ENCODE peak calls at places on chromosome 9, in four cellular contexts. Z is IMR-90, G is neuronal stem cell, M is H9. A is an unnamed sample.

GRCh38 chr9:16744386-16744785 is 126.1 kb downstream of the BNC2 start:
- DNase-seq in Z (peak; percentile 58), G (no peak), M (no peak), A (no peak)

GRCh38 chr9:70577671-70578070 is 163.2 kb upstream of the KLF9 start:
- DNase-seq in Z (no peak), G (no peak), M (no peak), A (no peak)

GRCh38 chr9:127209948-127210621 is 54.5 kb upstream of the GARNL3 start:
- DNase-seq in Z (no peak), G (no peak), M (no peak), A (no peak)

GRCh38 chr9:134190232-134191121 is 26.1 kb upstream of the RNU6ATAC start:
- DNase-seq in Z (no peak), G (no peak), M (no peak), A (no peak)

GRCh38 chr9:2427016-2427891 is 194.3 kb upstream of the VLDLR start:
- DNase-seq in Z (no peak), G (no peak), M (no peak), A (peak; percentile 65)

GRCh38 chr9:127803507-127804352 is 1.0 kb downstream of the FPGS start:
- DNase-seq in Z (no peak), G (no peak), M (no peak), A (no peak)

GRCh38 chr9:26266111-26266791 is 588.0 kb upstream of the TUSC1 start:
- DNase-seq in Z (no peak), G (no peak), M (no peak), A (no peak)

GRCh38 chr9:5857928-5858327 is 25.0 kb upstream of the ERMP1 start:
- DNase-seq in Z (no peak), G (no peak), M (no peak), A (no peak)

GRCh38 chr9:137129089-137129455 is 9.9 kb upstream of the GRIN1 start:
- DNase-seq in Z (peak; percentile 25), G (no peak), M (no peak), A (no peak)

GRCh38 chr9:16029056-16029615 is 476.3 kb downstream of the CCDC171 start:
- DNase-seq in Z (peak; percentile 63), G (no peak), M (no peak), A (no peak)

GRCh38 chr9:32423371-32423770 is 38.9 kb downstream of the ACO1 start:
- DNase-seq in Z (peak; percentile 90), G (no peak), M (no peak), A (no peak)

GRCh38 chr9:137352511-137353222 is 50.6 kb upstream of the NRARP start:
- DNase-seq in Z (no peak), G (no peak), M (no peak), A (no peak)

GRCh38 chr9:93286252-93287188 is 102.6 kb downstream of the WNK2 start:
- DNase-seq in Z (no peak), G (no peak), M (no peak), A (no peak)

GRCh38 chr9:136409557-136410455 is 608 bp downstream of the ENTR1 start:
- DNase-seq in Z (peak; percentile 22), G (no peak), M (no peak), A (no peak)

GRCh38 chr9:123487944-123488343 is 131.9 kb downstream of the CRB2 start:
- DNase-seq in Z (no peak), G (peak; percentile 20), M (no peak), A (peak; percentile 9)

GRCh38 chr9:82124090-82124489 is 135.5 kb downstream of the SPATA31D1 start:
- DNase-seq in Z (peak; percentile 90), G (no peak), M (no peak), A (no peak)

GRCh38 chr9:100561256-100561655 is 16.6 kb upstream of the CAVIN4 start:
- DNase-seq in Z (peak; percentile 55), G (no peak), M (no peak), A (no peak)

GRCh38 chr9:90060256-90060655 is 455.4 kb downstream of the GADD45G start:
- DNase-seq in Z (no peak), G (no peak), M (no peak), A (no peak)

GRCh38 chr9:23672121-23672520 is 153.9 kb downstream of the ELAVL2 start:
- DNase-seq in Z (no peak), G (no peak), M (no peak), A (no peak)

GRCh38 chr9:105421864-105422263 is 26.0 kb upstream of the FSD1L start:
- DNase-seq in Z (no peak), G (no peak), M (no peak), A (no peak)

GRCh38 chr9:99431103-99431502 is 209.0 kb downstream of the SEC61B start:
- DNase-seq in Z (peak; percentile 66), G (no peak), M (no peak), A (no peak)

GRCh38 chr9:13267743-13268142 is 11.7 kb downstream of the MPDZ start:
- DNase-seq in Z (peak; percentile 94), G (no peak), M (no peak), A (peak; percentile 30)

GRCh38 chr9:20579544-20580309 is 42.6 kb downstream of the MLLT3 start:
- DNase-seq in Z (no peak), G (no peak), M (no peak), A (no peak)

GRCh38 chr9:110156902-110157301 is 51.1 kb downstream of the C9orf152 start:
- DNase-seq in Z (no peak), G (no peak), M (no peak), A (no peak)

GRCh38 chr9:38408719-38409118 is 15.5 kb downstream of the IGFBPL1 start:
- DNase-seq in Z (no peak), G (no peak), M (no peak), A (peak; percentile 18)

GRCh38 chr9:18397076-18397475 is 76.9 kb upstream of the ADAMTSL1 start:
- DNase-seq in Z (no peak), G (no peak), M (no peak), A (no peak)

GRCh38 chr9:130307667-130307943 is 42.0 kb downstream of the HMCN2 start:
- DNase-seq in Z (no peak), G (no peak), M (no peak), A (no peak)

GRCh38 chr9:96496368-96497116 is 46.6 kb downstream of the HABP4 start:
- DNase-seq in Z (no peak), G (no peak), M (no peak), A (no peak)

GRCh38 chr9:91515074-91515687 is 91.5 kb upstream of the NFIL3 start:
- DNase-seq in Z (peak; percentile 96), G (no peak), M (no peak), A (peak; percentile 26)

GRCh38 chr9:91740713-91741112 is 209.3 kb downstream of the ROR2 start:
- DNase-seq in Z (peak; percentile 88), G (no peak), M (no peak), A (no peak)

GRCh38 chr9:137095664-137096517 is 9.1 kb downstream of the MAN1B1 start:
- DNase-seq in Z (no peak), G (no peak), M (no peak), A (no peak)

GRCh38 chr9:107039546-107039945 is 176.6 kb downstream of the ZNF462 start:
- DNase-seq in Z (peak; percentile 45), G (no peak), M (no peak), A (no peak)

GRCh38 chr9:38084556-38084880 is 15.5 kb upstream of the SHB start:
- DNase-seq in Z (no peak), G (no peak), M (no peak), A (no peak)

GRCh38 chr9:29564564-29564963 is 1991.3 kb upstream of the C9orf72 start:
- DNase-seq in Z (no peak), G (no peak), M (no peak), A (no peak)

GRCh38 chr9:110048473-110048975 is 159.4 kb downstream of the C9orf152 start:
- DNase-seq in Z (peak; percentile 79), G (peak; percentile 70), M (peak; percentile 85), A (peak; percentile 78)

DNA sequence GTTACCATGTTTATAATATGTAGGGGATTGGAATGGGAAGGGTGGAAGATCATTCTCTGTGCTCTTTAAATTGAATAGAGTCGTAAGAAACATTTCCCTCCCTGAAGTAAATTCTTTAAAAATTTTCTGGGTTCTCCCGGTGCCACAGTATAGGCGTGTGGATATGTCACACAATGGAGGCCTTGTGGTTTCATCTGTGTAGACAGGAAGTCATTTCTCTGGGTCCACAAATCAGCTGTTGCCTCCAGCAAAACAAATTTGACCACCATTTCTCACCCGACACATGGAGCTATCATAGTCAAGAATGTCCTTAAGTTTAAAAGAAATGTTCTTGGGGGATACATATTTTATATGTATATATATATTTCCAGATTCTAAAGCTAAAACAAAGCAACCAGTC is 17.4 kb downstream of the CEP78 start:
- DNase-seq in Z (no peak), G (no peak), M (no peak), A (no peak)
- H2BK5ac ChIP-seq in Z (no peak overlapping the region), G (no peak overlapping the region), M (no peak overlapping the region), A (no peak overlapping the region)

GRCh38 chr9:135262248-135262647 is 174.8 kb downstream of the OLFM1 start:
- DNase-seq in Z (no peak), G (no peak), M (no peak), A (no peak)
- H2BK5ac ChIP-seq in Z (no peak overlapping the region), G (no peak overlapping the region), M (no peak overlapping the region), A (no peak overlapping the region)

GRCh38 chr9:114155967-114156294 is 594 bp downstream of the COL27A1 start:
- DNase-seq in Z (no peak), G (no peak), M (no peak), A (no peak)

GRCh38 chr9:114156311-114156657 is 947 bp downstream of the COL27A1 start:
- DNase-seq in Z (no peak), G (no peak), M (no peak), A (peak; percentile 66)

GRCh38 chr9:114156658-114157421 is 1.5 kb downstream of the COL27A1 start:
- DNase-seq in Z (peak; percentile 84), G (no peak), M (peak; percentile 55), A (peak; percentile 56)

GRCh38 chr9:114154597-114155102 is 687 bp upstream of the COL27A1 start:
- DNase-seq in Z (no peak), G (no peak), M (no peak), A (no peak)

DNA sequence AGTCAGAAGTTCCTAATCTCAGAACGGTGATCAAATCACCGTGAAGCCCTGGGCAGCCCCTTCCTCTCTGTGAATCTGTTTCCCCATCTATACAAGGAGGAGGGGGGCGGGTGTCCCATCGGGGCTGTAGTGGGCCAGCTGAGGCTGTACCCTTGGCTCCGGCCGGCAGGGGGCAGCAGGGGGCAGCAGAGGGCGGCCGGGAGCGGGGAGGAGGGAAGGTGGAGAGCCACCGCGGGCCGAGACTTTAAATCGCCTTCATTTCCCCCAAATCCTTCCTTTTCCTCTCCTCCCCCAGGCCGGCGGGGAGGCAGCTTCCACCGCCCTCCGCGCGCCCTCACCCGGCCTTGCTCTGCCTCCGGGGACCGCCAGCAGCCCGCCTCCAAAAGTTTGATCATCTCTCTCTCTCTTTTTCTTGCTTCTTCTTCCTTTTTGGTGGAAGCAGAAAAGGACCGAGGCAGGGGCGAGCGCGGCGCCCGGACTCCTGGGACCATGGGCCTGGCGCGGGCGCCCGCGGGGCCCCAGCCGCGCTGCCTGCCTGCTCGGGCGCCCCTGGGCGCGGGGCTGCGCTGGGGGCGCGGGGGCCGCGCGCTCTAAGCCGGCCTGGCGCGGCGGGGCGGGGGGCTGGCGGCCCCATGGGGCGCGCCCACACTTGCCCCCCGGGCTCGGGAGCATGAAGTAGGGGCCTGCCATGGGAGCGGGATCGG is at the start of gene COL27A1:
- DNase-seq in Z (peak; percentile 70), G (peak; percentile 88), M (peak; percentile 90), A (peak; percentile 90)
- H2BK5ac ChIP-seq in Z (peak within 1 kb of the TSS; percentile 50), G (peak within 1 kb of the TSS; percentile 30), M (no peak within 1 kb of the TSS), A (peak within 1 kb of the TSS; percentile 66)

DNA sequence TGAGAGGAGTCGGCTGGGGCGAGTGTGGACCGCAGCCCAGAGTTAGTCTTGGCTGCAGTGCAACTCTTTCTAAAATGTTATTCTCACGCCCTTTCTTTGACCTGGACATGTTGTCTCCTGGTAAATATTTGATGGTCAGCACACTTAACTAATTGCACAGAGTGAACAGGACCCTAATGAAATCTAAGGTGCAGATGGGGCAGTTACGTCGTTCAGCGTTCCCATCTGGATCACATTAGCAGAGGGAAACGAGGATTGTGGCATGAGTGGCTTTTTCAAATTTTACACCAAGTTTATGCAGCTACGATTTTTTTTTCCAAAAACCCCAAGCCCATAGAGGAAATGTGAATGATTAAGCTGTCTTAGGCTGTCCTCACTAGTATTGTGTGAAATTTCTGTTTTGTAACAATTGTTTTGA is 478 bp downstream of the C9orf85 start:
- DNase-seq in Z (peak; percentile 28), G (no peak), M (no peak), A (peak; percentile 66)
- H2BK5ac ChIP-seq in Z (peak overlapping the region; percentile 73), G (peak overlapping the region; percentile 63), M (no peak overlapping the region), A (no peak overlapping the region)

A was measured in trophoblast cell.